ENCODE peak calls at places on chromosomes 11 and 22, in ten cellular contexts. J is PC-9, R is OCI-LY7, X is cardiac muscle cell, U is lung, G is neuronal stem cell, F is neural progenitor cell, T is spleen, E is AG09309, C is heart left ventricle. W is an unnamed sample.

GRCh38 chr11:60078742-60079141 is 9.7 kb upstream of the MS4A2 start:
- DNase-seq in J (no peak), C (no peak), X (no peak), U (no peak), T (no peak), G (no peak), E (no peak), F (no peak), R (no peak), W (no peak)

GRCh38 chr11:126607374-126607773 is 251.9 kb downstream of the ST3GAL4 start:
- DNase-seq in J (no peak), F (peak), R (peak), T (no peak), E (peak), U (no peak), G (peak), X (peak), C (peak), W (peak)

GRCh38 chr22:33393432-33393831 is 335.3 kb upstream of the SYN3 start:
- DNase-seq in F (no peak), E (no peak), R (no peak), X (no peak), G (no peak), J (no peak), T (no peak), U (no peak), C (no peak), W (no peak)

GRCh38 chr22:50325444-50326224 is 1.2 kb downstream of the DENND6B start:
- DNase-seq in J (no peak), T (no peak), F (no peak), U (no peak), X (no peak), G (no peak), C (peak), E (no peak), R (no peak), W (no peak)

GRCh38 chr22:40485813-40486610 is 115.6 kb downstream of the SGSM3 start:
- DNase-seq in F (no peak), X (peak), T (no peak), G (no peak), J (no peak), E (no peak), C (no peak), U (no peak), R (no peak), W (peak)

GRCh38 chr22:46119093-46119728 is 31.1 kb upstream of the PPARA start:
- DNase-seq in T (no peak), G (no peak), C (no peak), J (no peak), U (no peak), R (no peak), E (no peak), F (no peak), X (no peak), W (no peak)

GRCh38 chr11:76823481-76824028 is 37.2 kb upstream of the ACER3 start:
- DNase-seq in J (peak), G (no peak), R (no peak), T (no peak), F (no peak), U (no peak), C (peak), E (no peak), X (peak), W (no peak)

GRCh38 chr11:44637477-44637876 is 72.0 kb downstream of the CD82 start:
- DNase-seq in T (no peak), F (no peak), G (no peak), E (no peak), C (no peak), R (no peak), X (peak), J (no peak), U (no peak), W (no peak)

GRCh38 chr11:58628446-58628845 is 6.0 kb downstream of the CNTF start:
- DNase-seq in X (peak), T (no peak), J (no peak), F (peak), C (peak), E (no peak), U (no peak), G (no peak), R (no peak), W (peak)

GRCh38 chr11:131422491-131422890 is 52.1 kb downstream of the NTM start:
- DNase-seq in X (no peak), F (no peak), E (no peak), J (no peak), U (no peak), T (no peak), G (no peak), R (no peak), C (no peak), W (no peak)

GRCh38 chr22:42065408-42066132 is 5.0 kb downstream of the NAGA start:
- DNase-seq in J (no peak), X (no peak), G (no peak), R (no peak), C (no peak), E (no peak), U (no peak), F (no peak), T (peak), W (no peak)

GRCh38 chr11:71309611-71310010 is 57.2 kb upstream of the SHANK2 start:
- DNase-seq in R (no peak), C (no peak), G (no peak), T (peak), E (no peak), X (no peak), F (no peak), J (no peak), U (no peak), W (no peak)

GRCh38 chr22:39270280-39270679 is 25.5 kb upstream of the PDGFB start:
- DNase-seq in F (no peak), G (no peak), U (no peak), R (no peak), E (no peak), J (no peak), C (peak), T (no peak), X (no peak), W (no peak)

GRCh38 chr11:19441752-19442553 is 201.2 kb upstream of the E2F8 start:
- DNase-seq in U (peak), G (no peak), T (no peak), E (peak), F (no peak), J (peak), R (peak), X (peak), C (peak), W (peak)

GRCh38 chr11:72746821-72747220 is 5.4 kb downstream of the ARAP1 start:
- DNase-seq in G (no peak), X (no peak), C (no peak), F (no peak), J (no peak), R (no peak), E (no peak), U (no peak), T (peak), W (no peak)

GRCh38 chr11:116427903-116428637 is 344.7 kb downstream of the BUD13 start:
- DNase-seq in R (no peak), G (peak), T (no peak), U (no peak), J (no peak), E (no peak), C (no peak), F (peak), X (peak), W (peak)

GRCh38 chr22:43862074-43862881 is at the start of gene SULT4A1:
- DNase-seq in J (no peak), F (peak), C (no peak), R (no peak), U (no peak), X (peak), T (peak), G (peak), E (no peak), W (no peak)

GRCh38 chr11:120563698-120564572 is 52.4 kb downstream of the GRIK4 start:
- DNase-seq in G (peak), F (peak), J (no peak), E (no peak), U (no peak), X (peak), T (peak), R (no peak), C (peak), W (peak)

DNA sequence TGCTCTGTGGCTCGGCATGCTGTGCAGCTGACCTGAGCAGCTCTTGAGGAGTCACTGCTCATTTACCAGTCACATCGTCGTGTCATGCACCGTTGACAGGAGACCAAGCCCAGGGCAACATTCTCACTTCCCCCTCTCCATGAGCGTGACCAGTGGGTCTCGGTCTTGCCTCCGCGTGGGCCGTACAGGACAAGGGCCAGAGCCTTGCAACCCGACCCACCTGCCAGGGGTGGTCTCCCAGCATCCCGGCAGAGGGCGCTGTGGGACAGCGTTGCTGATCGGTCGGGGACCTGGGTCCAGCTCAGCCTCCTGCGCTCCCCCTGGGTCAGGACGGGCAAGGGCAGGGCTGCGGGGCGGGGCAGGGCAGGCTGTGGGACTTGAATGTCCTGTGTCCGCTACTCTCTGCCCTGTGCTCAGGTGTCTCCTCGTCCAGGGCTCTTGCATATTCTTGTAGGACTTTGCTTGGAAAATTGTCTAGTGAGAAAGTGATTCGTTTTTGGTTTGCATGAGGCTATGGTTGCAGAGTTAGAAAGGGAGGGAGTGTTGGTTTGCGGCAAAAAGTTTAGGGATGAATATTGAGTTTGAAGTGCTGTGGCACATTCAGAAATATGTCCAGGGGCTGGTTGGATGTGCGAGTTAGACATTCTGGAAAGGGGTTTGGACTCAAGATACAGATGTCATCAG is 16.2 kb downstream of the EIF4G2 start:
- DNase-seq in F (peak), G (peak), J (peak), R (peak), E (no peak), T (peak), U (peak), C (peak), X (peak), W (peak)
- H3K4me3 ChIP-seq in F (no peak), G (no peak), J (no peak), R (no peak), E (no peak), T (peak), U (no peak), C (no peak), X (no peak), W (no peak)

GRCh38 chr11:31555938-31556337 is 46.4 kb downstream of the ELP4 start:
- DNase-seq in C (no peak), F (no peak), R (no peak), G (no peak), X (no peak), T (no peak), E (no peak), J (no peak), U (no peak), W (no peak)

GRCh38 chr11:31560842-31561476 is 51.4 kb downstream of the ELP4 start:
- DNase-seq in R (no peak), F (no peak), J (no peak), X (no peak), T (no peak), C (no peak), G (no peak), U (no peak), E (no peak), W (no peak)

DNA sequence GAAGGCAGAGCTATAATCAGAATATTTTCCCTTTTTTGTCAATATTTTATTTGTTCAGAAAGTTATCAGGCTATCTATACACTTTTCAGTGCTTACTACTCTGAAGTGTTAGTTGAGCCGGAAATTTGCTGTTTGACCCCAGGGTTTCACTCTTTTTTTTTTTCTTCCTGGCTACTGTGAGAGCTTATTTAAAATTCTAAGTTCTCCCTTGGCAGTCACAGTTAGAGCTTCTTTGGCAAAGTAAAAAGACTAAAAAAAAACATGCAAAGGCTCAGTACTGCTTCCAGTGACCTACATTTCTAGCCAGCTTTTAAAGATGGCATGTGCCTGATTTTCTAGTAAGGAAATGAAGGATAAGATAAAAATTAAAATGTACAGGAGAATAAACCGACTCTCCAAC is 48.4 kb downstream of the ELP4 start:
- DNase-seq in F (peak), X (peak), C (no peak), T (no peak), J (no peak), G (no peak), R (no peak), U (no peak), E (no peak), W (no peak)
- H3K4me3 ChIP-seq in F (no peak), X (no peak), C (no peak), T (no peak), J (no peak), G (no peak), R (no peak), U (no peak), E (no peak), W (no peak)

DNA sequence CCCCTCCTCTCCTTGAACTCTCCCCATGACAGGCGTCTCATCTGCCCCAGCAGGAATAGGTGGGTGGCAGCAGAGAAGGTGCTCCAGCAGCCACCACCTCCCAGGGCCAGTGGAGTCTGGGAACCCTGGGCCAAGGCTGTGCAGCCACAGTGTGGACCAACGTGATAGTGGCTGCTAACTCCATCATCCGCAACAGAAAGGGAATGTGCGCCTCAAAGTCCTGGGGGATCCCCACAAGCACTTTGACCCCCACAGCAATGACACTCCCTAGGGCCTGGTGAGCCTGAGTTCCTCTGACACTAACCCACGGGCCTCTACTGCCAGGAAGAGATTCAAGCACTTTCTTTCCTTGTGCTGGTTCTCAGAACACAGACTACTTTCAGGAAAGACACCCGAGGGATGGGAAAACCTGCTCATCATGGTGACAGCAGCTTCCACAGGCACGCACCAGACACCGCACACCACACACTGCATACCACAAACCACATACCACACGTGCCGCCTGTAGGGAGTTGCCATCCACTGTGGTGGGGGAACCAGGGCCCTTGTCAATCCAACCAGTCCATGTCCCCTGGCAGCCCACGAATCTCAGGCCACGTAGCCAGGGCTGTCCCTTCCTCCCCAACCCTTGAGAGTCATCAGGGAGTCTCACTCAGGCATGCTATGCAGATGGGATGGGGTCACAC is 3.4 kb upstream of the SLC25A1 start:
- DNase-seq in E (no peak), U (no peak), R (no peak), G (no peak), F (no peak), T (no peak), X (no peak), C (no peak), J (no peak), W (no peak)
- H3K4me3 ChIP-seq in E (no peak), U (no peak), R (no peak), G (peak), F (no peak), T (no peak), X (no peak), C (no peak), J (no peak), W (no peak)

DNA sequence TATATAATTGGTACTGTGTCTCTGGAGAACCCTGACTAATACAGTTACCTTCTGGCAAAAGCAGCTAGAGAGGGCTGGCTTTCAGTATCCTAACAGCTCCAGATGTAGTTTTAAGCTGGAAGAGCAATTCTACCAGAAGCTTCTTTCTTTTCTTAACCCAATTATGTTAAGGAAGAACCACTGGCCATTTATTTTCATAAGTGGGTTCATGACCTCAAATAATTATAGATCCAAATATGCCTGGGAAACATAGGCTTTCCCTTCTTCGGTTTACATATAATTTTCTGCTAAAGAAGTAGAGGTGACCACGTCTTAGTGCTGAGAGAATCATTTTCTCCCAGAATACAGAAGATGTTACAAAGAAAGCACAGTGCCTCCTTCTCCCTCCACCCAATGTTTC is 181.9 kb downstream of the KIF18A start:
- DNase-seq in U (no peak), J (no peak), X (no peak), T (no peak), F (no peak), C (no peak), E (no peak), G (no peak), R (no peak), W (no peak)
- H3K4me3 ChIP-seq in U (no peak), J (no peak), X (no peak), T (no peak), F (no peak), C (no peak), E (no peak), G (no peak), R (no peak), W (no peak)

GRCh38 chr11:118223576-118223975 is 1.2 kb downstream of the JAML start:
- DNase-seq in J (no peak), C (no peak), X (no peak), E (no peak), G (no peak), F (no peak), R (no peak), T (no peak), U (no peak), W (no peak)
- H3K4me3 ChIP-seq in J (no peak), C (no peak), X (no peak), E (no peak), G (no peak), F (no peak), R (no peak), T (peak), U (no peak), W (no peak)

GRCh38 chr22:30948930-30949342 is 19.6 kb downstream of the MORC2 start:
- DNase-seq in J (no peak), T (no peak), C (no peak), R (no peak), F (no peak), G (no peak), E (no peak), U (no peak), X (no peak), W (no peak)
- H3K4me3 ChIP-seq in J (no peak), T (no peak), C (no peak), R (no peak), F (no peak), G (no peak), E (no peak), U (no peak), X (no peak), W (no peak)

GRCh38 chr11:68012044-68012842 is 2.1 kb downstream of the ALDH3B1 start:
- DNase-seq in X (no peak), T (no peak), J (peak), F (no peak), R (no peak), U (no peak), E (no peak), G (no peak), C (no peak), W (no peak)

GRCh38 chr11:68011046-68011943 is 1.2 kb downstream of the ALDH3B1 start:
- DNase-seq in G (no peak), X (no peak), F (no peak), T (no peak), U (no peak), C (no peak), J (peak), R (no peak), E (no peak), W (no peak)

GRCh38 chr11:68009391-68010000 is 631 bp upstream of the ALDH3B1 start:
- DNase-seq in R (peak), G (no peak), C (no peak), E (no peak), T (no peak), U (no peak), J (peak), X (peak), F (no peak), W (peak)

GRCh38 chr11:68008381-68009337 is 1.5 kb upstream of the ALDH3B1 start:
- DNase-seq in G (no peak), R (peak), T (peak), U (peak), F (no peak), J (no peak), E (no peak), C (no peak), X (no peak), W (peak)

DNA sequence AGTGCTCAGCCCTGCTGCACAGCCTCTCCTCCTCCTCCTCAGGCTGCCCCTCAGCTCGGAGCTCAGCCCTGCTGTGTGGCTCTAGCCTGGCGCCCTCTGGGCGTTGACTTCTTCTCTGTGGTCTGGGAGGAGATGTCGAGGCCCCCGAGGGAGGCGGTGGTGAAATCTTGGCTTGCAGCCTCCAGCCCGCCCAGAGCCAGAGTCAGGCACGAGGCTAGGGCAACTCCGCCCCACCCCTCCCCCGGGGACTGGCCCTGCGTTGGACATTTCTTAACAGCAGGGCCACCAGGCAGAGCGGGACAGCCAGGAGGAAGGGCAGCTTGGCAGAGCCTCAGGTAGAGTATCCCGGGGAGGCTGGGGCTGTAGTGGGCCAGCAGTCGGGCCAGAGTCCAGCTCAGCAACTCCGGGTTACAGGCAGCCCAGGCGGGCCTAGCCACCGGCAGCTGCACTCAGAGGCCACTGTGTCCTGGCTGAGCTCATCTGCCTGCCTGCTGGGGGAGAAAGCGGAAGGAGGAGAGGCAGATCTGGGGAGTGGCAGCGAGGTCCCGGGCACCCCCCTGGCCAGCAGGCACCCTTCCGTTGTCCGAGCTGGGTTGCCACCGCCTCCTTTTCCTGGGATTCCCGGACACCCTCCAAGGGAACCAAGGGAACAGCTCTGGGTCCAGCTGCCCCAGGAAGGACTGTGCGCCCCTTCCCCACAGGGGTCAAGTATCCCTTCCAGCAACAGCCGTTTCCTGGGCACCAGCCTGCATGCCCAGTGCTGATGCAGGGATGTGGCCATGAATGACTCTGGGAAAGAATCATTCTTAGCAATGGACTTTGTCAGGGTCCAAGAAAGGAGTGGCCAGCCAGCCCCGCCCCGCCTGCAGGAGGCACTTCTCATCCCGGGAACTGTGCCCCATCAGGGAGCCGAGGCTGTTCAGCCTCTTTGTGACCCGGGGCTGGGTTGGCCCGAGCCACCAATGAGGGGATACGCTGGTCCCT is at the start of gene ALDH3B1:
- DNase-seq in X (peak), R (peak), C (peak), F (peak), J (peak), E (no peak), G (no peak), T (peak), U (peak), W (peak)
- H3K4me3 ChIP-seq in X (no peak), R (peak), C (no peak), F (no peak), J (peak), E (peak), G (no peak), T (peak), U (peak), W (no peak)